ENCODE peak calls at places on chromosomes 12 and 14, in eight cellular contexts. K, Z, R, H, S, B, O and V are unnamed samples.

GRCh38 chr14:69573841-69574265 is 818 bp downstream of the CCDC177 start:
- DNase-seq in K (peak), Z (peak), R (peak), H (peak), S (no peak), B (no peak), O (peak), V (peak)

GRCh38 chr12:29103539-29103974 is 45.5 kb upstream of the FAR2 start:
- DNase-seq in K (no peak), Z (no peak), R (peak), H (no peak), S (no peak), B (no peak), O (no peak), V (peak)

GRCh38 chr12:76341436-76342030 is 6.7 kb downstream of the BBS10 start:
- DNase-seq in K (no peak), Z (no peak), R (no peak), H (no peak), S (no peak), B (no peak), O (no peak), V (no peak)

GRCh38 chr14:67663633-67664032 is 10.8 kb downstream of the VTI1B start:
- DNase-seq in K (no peak), Z (no peak), R (no peak), H (no peak), S (no peak), B (no peak), O (no peak), V (no peak)

GRCh38 chr12:575948-576612 is 87.2 kb downstream of the NINJ2 start:
- DNase-seq in K (peak), Z (peak), R (peak), H (peak), S (peak), B (peak), O (peak), V (peak)

GRCh38 chr12:19819231-19819630 is 379.9 kb downstream of the AEBP2 start:
- DNase-seq in K (no peak), Z (no peak), R (no peak), H (no peak), S (no peak), B (no peak), O (no peak), V (no peak)

GRCh38 chr12:52182898-52183543 is 8.8 kb downstream of the KRT80 start:
- DNase-seq in K (no peak), Z (no peak), R (no peak), H (peak), S (peak), B (no peak), O (no peak), V (no peak)

GRCh38 chr14:33647385-33647786 is 303.5 kb downstream of the EGLN3 start:
- DNase-seq in K (no peak), Z (no peak), R (no peak), H (no peak), S (peak), B (no peak), O (no peak), V (no peak)

GRCh38 chr12:39831587-39832315 is 212.1 kb upstream of the ABCD2 start:
- DNase-seq in K (no peak), Z (no peak), R (no peak), H (no peak), S (peak), B (no peak), O (no peak), V (no peak)

GRCh38 chr12:63915105-63915830 is 70.8 kb downstream of the SRGAP1 start:
- DNase-seq in K (no peak), Z (no peak), R (no peak), H (no peak), S (peak), B (no peak), O (no peak), V (no peak)

GRCh38 chr14:73105727-73106126 is 30.6 kb upstream of the PSEN1 start:
- DNase-seq in K (no peak), Z (no peak), R (no peak), H (no peak), S (no peak), B (no peak), O (no peak), V (no peak)

GRCh38 chr12:97131220-97131981 is 224.3 kb downstream of the NEDD1 start:
- DNase-seq in K (no peak), Z (peak), R (no peak), H (peak), S (no peak), B (no peak), O (no peak), V (no peak)

GRCh38 chr12:33994857-33995808 is 27.2 kb upstream of the ALG10 start:
- DNase-seq in K (no peak), Z (no peak), R (no peak), H (no peak), S (peak), B (no peak), O (no peak), V (no peak)

GRCh38 chr12:46357438-46358324 is 14.9 kb downstream of the SLC38A2 start:
- DNase-seq in K (no peak), Z (no peak), R (no peak), H (peak), S (peak), B (no peak), O (no peak), V (no peak)

GRCh38 chr14:69699743-69700309 is 67.1 kb upstream of the SRSF5 start:
- DNase-seq in K (no peak), Z (no peak), R (no peak), H (no peak), S (no peak), B (no peak), O (no peak), V (no peak)

GRCh38 chr12:39070775-39071174 is 165.4 kb upstream of the CPNE8 start:
- DNase-seq in K (no peak), Z (no peak), R (no peak), H (no peak), S (no peak), B (no peak), O (no peak), V (no peak)

GRCh38 chr14:35046751-35047536 is 872 bp downstream of the FAM177A1 start:
- DNase-seq in K (no peak), Z (no peak), R (no peak), H (peak), S (peak), B (peak), O (no peak), V (no peak)

GRCh38 chr12:121230538-121230907 is 20.6 kb downstream of the P2RX4 start:
- DNase-seq in K (no peak), Z (no peak), R (no peak), H (peak), S (no peak), B (no peak), O (no peak), V (no peak)

GRCh38 chr12:60106207-60106606 is 510.4 kb downstream of the SLC16A7 start:
- DNase-seq in K (no peak), Z (no peak), R (no peak), H (no peak), S (peak), B (no peak), O (no peak), V (no peak)
- TF ChIP-seq CTCF in K (no peak), Z (no peak), R (no peak), H (no peak), S (peak), B (no peak), O (no peak), V (no peak)

GRCh38 chr12:112803620-112804279 is 12.2 kb downstream of the RPH3A start:
- DNase-seq in K (no peak), Z (no peak), R (no peak), H (peak), S (no peak), B (no peak), O (no peak), V (no peak)
- TF ChIP-seq CTCF in K (no peak), Z (no peak), R (no peak), H (peak), S (no peak), B (no peak), O (no peak), V (no peak)

DNA sequence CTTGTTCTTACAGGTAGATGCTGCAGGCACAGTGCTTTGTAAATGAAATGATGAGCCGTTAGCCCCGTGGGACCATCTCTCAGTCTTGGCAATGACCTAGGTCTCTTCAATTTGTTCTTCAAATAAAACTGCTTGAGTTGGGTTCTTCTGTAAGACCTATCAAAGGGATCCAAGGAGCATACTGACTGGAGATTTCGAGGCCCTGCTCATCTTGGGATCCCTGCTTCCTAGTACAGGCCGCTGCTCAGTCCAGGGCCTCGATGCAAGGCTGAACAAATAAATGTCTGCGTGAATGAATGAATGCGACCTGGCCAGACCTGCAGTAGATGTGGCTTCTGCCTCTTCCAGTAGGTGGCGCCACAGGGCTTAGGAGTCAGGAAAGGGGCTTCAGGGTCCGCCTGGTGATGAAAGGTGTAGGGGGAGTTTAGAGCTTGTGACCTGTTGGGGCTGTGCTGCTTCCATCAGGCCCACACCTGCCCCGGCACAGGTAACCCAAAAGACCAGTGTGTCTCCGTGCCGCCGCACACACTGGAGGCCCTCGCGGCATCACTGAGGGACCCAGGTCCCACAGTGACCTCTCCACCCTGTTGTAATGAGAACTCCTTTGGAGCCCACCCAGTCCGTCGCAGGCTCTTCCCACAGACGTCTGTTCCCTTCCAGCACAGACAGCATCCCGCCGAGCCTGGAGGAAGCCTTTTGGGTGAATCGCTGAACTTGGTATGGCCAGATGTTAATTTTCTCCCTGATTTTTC is 4.4 kb downstream of the CACNA1C start:
- DNase-seq in K (peak), Z (peak), R (peak), H (peak), S (peak), B (peak), O (peak), V (peak)
- TF ChIP-seq CTCF in K (peak), Z (peak), R (peak), H (peak), S (peak), B (peak), O (peak), V (peak)

DNA sequence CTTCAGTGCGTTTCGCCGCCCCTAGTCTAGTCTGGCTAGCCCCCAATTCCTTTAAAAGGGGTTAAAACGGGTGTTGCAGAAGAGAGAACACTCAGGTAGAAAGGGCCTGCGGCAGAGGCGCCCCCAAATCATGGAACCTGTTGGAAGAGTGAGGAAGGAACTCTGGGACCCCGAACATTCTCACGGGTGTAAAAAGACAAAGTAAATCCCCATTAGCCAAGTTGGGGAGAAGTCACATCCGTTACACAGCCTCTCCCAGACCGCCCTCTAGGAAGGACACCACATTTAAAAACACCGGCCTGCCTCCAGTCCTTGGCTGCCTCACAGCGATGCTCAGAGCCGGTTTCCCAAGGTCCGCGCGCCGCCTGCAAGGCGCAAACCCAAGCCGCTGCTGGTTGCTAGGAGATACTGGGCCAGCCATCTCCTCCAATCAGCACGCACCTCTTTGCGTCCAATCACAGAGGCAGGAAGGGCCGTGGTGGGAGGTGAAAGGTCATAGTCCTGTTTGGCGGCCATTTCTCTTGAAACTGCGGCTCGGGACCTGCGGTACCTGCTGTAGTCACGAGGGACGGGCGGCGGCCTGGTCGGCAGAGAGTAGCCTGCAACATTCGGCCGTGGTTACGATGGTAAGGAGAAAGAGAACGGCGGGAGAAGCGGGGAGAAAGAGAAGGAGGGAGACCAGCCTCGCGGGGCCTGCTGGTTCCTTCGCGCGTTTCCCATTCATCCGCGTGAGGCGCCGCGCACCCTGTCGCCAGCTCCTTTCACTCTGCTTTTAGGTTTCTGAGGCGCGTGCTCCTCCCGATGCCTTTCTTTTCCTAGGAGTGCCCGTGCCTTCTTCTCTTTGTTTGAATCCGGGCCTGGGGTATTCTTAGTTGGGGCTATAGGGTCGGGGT is at the start of gene SNRPF:
- DNase-seq in K (peak), Z (peak), R (peak), H (peak), S (peak), B (peak), O (peak), V (peak)
- TF ChIP-seq CTCF in K (no peak), Z (no peak), R (no peak), H (no peak), S (peak), B (no peak), O (no peak), V (peak)

DNA sequence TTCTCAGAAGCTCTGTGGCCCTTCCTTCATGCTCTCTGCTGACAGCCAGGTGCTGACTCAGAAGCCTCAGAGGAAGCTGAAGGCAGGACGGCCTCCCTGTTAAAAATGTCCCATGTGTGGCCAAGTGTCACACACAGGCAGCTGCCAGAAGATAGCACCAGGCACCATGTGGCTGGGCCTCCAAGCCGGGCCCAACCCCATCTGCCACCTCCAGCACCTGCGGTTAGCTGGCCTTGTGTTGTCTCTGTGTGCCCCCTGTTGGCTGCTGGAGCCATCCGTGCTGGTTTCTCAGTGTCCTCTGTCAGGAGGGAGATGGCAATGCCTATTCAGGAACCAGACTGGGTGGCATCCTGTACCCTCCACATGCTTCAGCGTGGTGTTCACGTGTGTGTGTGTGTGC is 63.2 kb downstream of the TSPAN11 start:
- DNase-seq in K (peak), Z (peak), R (peak), H (peak), S (no peak), B (peak), O (peak), V (peak)
- TF ChIP-seq CTCF in K (peak), Z (no peak), R (peak), H (peak), S (peak), B (no peak), O (peak), V (peak)

GRCh38 chr14:79278798-79279644 is 932.3 kb downstream of the DIO2 start:
- DNase-seq in K (peak), Z (peak), R (peak), H (peak), S (peak), B (peak), O (peak), V (peak)
- TF ChIP-seq CTCF in K (no peak), Z (no peak), R (no peak), H (no peak), S (no peak), B (no peak), O (no peak), V (no peak)

GRCh38 chr14:65412881-65413738 is 580 bp downstream of the FUT8 start:
- DNase-seq in K (no peak), Z (peak), R (peak), H (peak), S (peak), B (peak), O (peak), V (no peak)
- TF ChIP-seq CTCF in K (no peak), Z (no peak), R (peak), H (no peak), S (no peak), B (no peak), O (no peak), V (peak)

GRCh38 chr12:93766802-93767523 is 89.8 kb downstream of the CRADD start:
- DNase-seq in K (no peak), Z (no peak), R (peak), H (peak), S (peak), B (peak), O (no peak), V (peak)
- TF ChIP-seq CTCF in K (no peak), Z (no peak), R (peak), H (peak), S (peak), B (peak), O (no peak), V (peak)

GRCh38 chr12:14239350-14239934 is 126.0 kb upstream of the ATF7IP start:
- DNase-seq in K (peak), Z (peak), R (peak), H (peak), S (peak), B (peak), O (peak), V (peak)
- TF ChIP-seq CTCF in K (no peak), Z (no peak), R (peak), H (peak), S (no peak), B (no peak), O (no peak), V (peak)